ENCODE peak calls at places on chromosomes 11 and 22, in ten cellular contexts. One of them, this sample, is unnamed.
A peak's percentile ranks its signal among the peaks of the same experiment; 100 is the strongest.

GRCh38 chr22:44311855-44312170 is 938 bp downstream of the SHISAL1 start:
- DNase-seq in AG04450: no peak
- DNase-seq in D341Med: no peak
- DNase-seq in ELF-1: no peak
- DNase-seq in NCI-H1417: no peak
- DNase-seq in AG08396: peak; percentile 78
- DNase-seq in uterus: no peak
- DNase-seq in fibroblast of the conjunctiva: no peak
- DNase-seq in stimulated activated CD8-positive, alpha-beta memory T cell treated with anti-CD3 and anti-CD28 coated beads, Interleukin-15, amount 100 ng/mL, for 24 hours: no peak
- DNase-seq in naive thymus-derived CD8-positive, alpha-beta T cell: no peak
- DNase-seq in this sample: no peak

GRCh38 chr11:2788751-2789140 is 89.0 kb upstream of the KCNQ1OT1 start:
- DNase-seq in stimulated activated CD8-positive, alpha-beta memory T cell treated with anti-CD3 and anti-CD28 coated beads, Interleukin-15, amount 100 ng/mL, for 24 hours: no peak
- DNase-seq in uterus: no peak
- DNase-seq in ELF-1: no peak
- DNase-seq in NCI-H1417: no peak
- DNase-seq in AG04450: no peak
- DNase-seq in fibroblast of the conjunctiva: no peak
- DNase-seq in naive thymus-derived CD8-positive, alpha-beta T cell: peak; percentile 11
- DNase-seq in AG08396: no peak
- DNase-seq in D341Med: no peak
- DNase-seq in this sample: no peak

GRCh38 chr11:2426221-2426620 is 18.1 kb downstream of the TRPM5 start:
- DNase-seq in fibroblast of the conjunctiva: no peak
- DNase-seq in ELF-1: no peak
- DNase-seq in AG04450: no peak
- DNase-seq in stimulated activated CD8-positive, alpha-beta memory T cell treated with anti-CD3 and anti-CD28 coated beads, Interleukin-15, amount 100 ng/mL, for 24 hours: no peak
- DNase-seq in AG08396: no peak
- DNase-seq in D341Med: no peak
- DNase-seq in naive thymus-derived CD8-positive, alpha-beta T cell: no peak
- DNase-seq in NCI-H1417: no peak
- DNase-seq in uterus: no peak
- DNase-seq in this sample: no peak

GRCh38 chr11:76512851-76513653 is 68.2 kb downstream of the EMSY start:
- DNase-seq in naive thymus-derived CD8-positive, alpha-beta T cell: no peak
- DNase-seq in ELF-1: no peak
- DNase-seq in AG04450: peak; percentile 18
- DNase-seq in NCI-H1417: no peak
- DNase-seq in fibroblast of the conjunctiva: peak; percentile 40
- DNase-seq in stimulated activated CD8-positive, alpha-beta memory T cell treated with anti-CD3 and anti-CD28 coated beads, Interleukin-15, amount 100 ng/mL, for 24 hours: no peak
- DNase-seq in D341Med: no peak
- DNase-seq in uterus: no peak
- DNase-seq in AG08396: no peak
- DNase-seq in this sample: no peak

GRCh38 chr11:495537-495931 is 11.5 kb downstream of the RNH1 start:
- DNase-seq in stimulated activated CD8-positive, alpha-beta memory T cell treated with anti-CD3 and anti-CD28 coated beads, Interleukin-15, amount 100 ng/mL, for 24 hours: no peak
- DNase-seq in AG08396: no peak
- DNase-seq in AG04450: no peak
- DNase-seq in D341Med: no peak
- DNase-seq in uterus: no peak
- DNase-seq in ELF-1: no peak
- DNase-seq in naive thymus-derived CD8-positive, alpha-beta T cell: no peak
- DNase-seq in NCI-H1417: no peak
- DNase-seq in fibroblast of the conjunctiva: no peak
- DNase-seq in this sample: no peak

GRCh38 chr22:22684605-22685561 is 40.5 kb downstream of the GGTLC2 start:
- DNase-seq in uterus: no peak
- DNase-seq in fibroblast of the conjunctiva: peak; percentile 56
- DNase-seq in AG04450: peak; percentile 57
- DNase-seq in ELF-1: peak; percentile 60
- DNase-seq in naive thymus-derived CD8-positive, alpha-beta T cell: no peak
- DNase-seq in stimulated activated CD8-positive, alpha-beta memory T cell treated with anti-CD3 and anti-CD28 coated beads, Interleukin-15, amount 100 ng/mL, for 24 hours: no peak
- DNase-seq in AG08396: no peak
- DNase-seq in D341Med: no peak
- DNase-seq in NCI-H1417: no peak
- DNase-seq in this sample: no peak

GRCh38 chr22:36731916-36732315 is 28.4 kb upstream of the CACNG2 start:
- DNase-seq in AG04450: no peak
- DNase-seq in AG08396: no peak
- DNase-seq in naive thymus-derived CD8-positive, alpha-beta T cell: no peak
- DNase-seq in stimulated activated CD8-positive, alpha-beta memory T cell treated with anti-CD3 and anti-CD28 coated beads, Interleukin-15, amount 100 ng/mL, for 24 hours: no peak
- DNase-seq in fibroblast of the conjunctiva: no peak
- DNase-seq in ELF-1: no peak
- DNase-seq in uterus: no peak
- DNase-seq in NCI-H1417: no peak
- DNase-seq in D341Med: no peak
- DNase-seq in this sample: no peak

GRCh38 chr11:123439616-123440015 is 9.5 kb downstream of the GRAMD1B start:
- DNase-seq in fibroblast of the conjunctiva: no peak
- DNase-seq in ELF-1: no peak
- DNase-seq in naive thymus-derived CD8-positive, alpha-beta T cell: no peak
- DNase-seq in NCI-H1417: no peak
- DNase-seq in uterus: no peak
- DNase-seq in AG08396: no peak
- DNase-seq in D341Med: no peak
- DNase-seq in AG04450: no peak
- DNase-seq in stimulated activated CD8-positive, alpha-beta memory T cell treated with anti-CD3 and anti-CD28 coated beads, Interleukin-15, amount 100 ng/mL, for 24 hours: no peak
- DNase-seq in this sample: no peak

GRCh38 chr11:3052109-3052479 is 5.1 kb downstream of the CARS1 start:
- DNase-seq in fibroblast of the conjunctiva: no peak
- DNase-seq in NCI-H1417: peak; percentile 89
- DNase-seq in ELF-1: peak; percentile 28
- DNase-seq in naive thymus-derived CD8-positive, alpha-beta T cell: no peak
- DNase-seq in uterus: no peak
- DNase-seq in AG04450: no peak
- DNase-seq in D341Med: no peak
- DNase-seq in stimulated activated CD8-positive, alpha-beta memory T cell treated with anti-CD3 and anti-CD28 coated beads, Interleukin-15, amount 100 ng/mL, for 24 hours: no peak
- DNase-seq in AG08396: no peak
- DNase-seq in this sample: peak; percentile 26

GRCh38 chr11:13883589-13883988 is 78.9 kb upstream of the SPON1 start:
- DNase-seq in AG08396: no peak
- DNase-seq in AG04450: no peak
- DNase-seq in uterus: no peak
- DNase-seq in D341Med: no peak
- DNase-seq in stimulated activated CD8-positive, alpha-beta memory T cell treated with anti-CD3 and anti-CD28 coated beads, Interleukin-15, amount 100 ng/mL, for 24 hours: no peak
- DNase-seq in fibroblast of the conjunctiva: no peak
- DNase-seq in ELF-1: no peak
- DNase-seq in naive thymus-derived CD8-positive, alpha-beta T cell: no peak
- DNase-seq in NCI-H1417: no peak
- DNase-seq in this sample: no peak

GRCh38 chr11:104700609-104701008 is 197.7 kb downstream of the CASP12 start:
- DNase-seq in fibroblast of the conjunctiva: no peak
- DNase-seq in stimulated activated CD8-positive, alpha-beta memory T cell treated with anti-CD3 and anti-CD28 coated beads, Interleukin-15, amount 100 ng/mL, for 24 hours: no peak
- DNase-seq in naive thymus-derived CD8-positive, alpha-beta T cell: no peak
- DNase-seq in ELF-1: no peak
- DNase-seq in AG04450: peak; percentile 43
- DNase-seq in uterus: no peak
- DNase-seq in AG08396: peak; percentile 13
- DNase-seq in NCI-H1417: no peak
- DNase-seq in D341Med: no peak
- DNase-seq in this sample: no peak

GRCh38 chr11:26623076-26623666 is 51.1 kb upstream of the MUC15 start:
- DNase-seq in ELF-1: no peak
- DNase-seq in stimulated activated CD8-positive, alpha-beta memory T cell treated with anti-CD3 and anti-CD28 coated beads, Interleukin-15, amount 100 ng/mL, for 24 hours: no peak
- DNase-seq in uterus: no peak
- DNase-seq in D341Med: no peak
- DNase-seq in AG08396: peak; percentile 9
- DNase-seq in naive thymus-derived CD8-positive, alpha-beta T cell: no peak
- DNase-seq in NCI-H1417: no peak
- DNase-seq in AG04450: no peak
- DNase-seq in fibroblast of the conjunctiva: no peak
- DNase-seq in this sample: no peak

GRCh38 chr11:128695539-128696221 is 1.8 kb downstream of the FLI1 start:
- DNase-seq in fibroblast of the conjunctiva: no peak
- DNase-seq in ELF-1: no peak
- DNase-seq in naive thymus-derived CD8-positive, alpha-beta T cell: peak; percentile 38
- DNase-seq in AG04450: no peak
- DNase-seq in NCI-H1417: no peak
- DNase-seq in uterus: no peak
- DNase-seq in stimulated activated CD8-positive, alpha-beta memory T cell treated with anti-CD3 and anti-CD28 coated beads, Interleukin-15, amount 100 ng/mL, for 24 hours: no peak
- DNase-seq in D341Med: no peak
- DNase-seq in AG08396: no peak
- DNase-seq in this sample: no peak

GRCh38 chr11:45071232-45071631 is 75.2 kb upstream of the PRDM11 start:
- DNase-seq in D341Med: no peak
- DNase-seq in stimulated activated CD8-positive, alpha-beta memory T cell treated with anti-CD3 and anti-CD28 coated beads, Interleukin-15, amount 100 ng/mL, for 24 hours: no peak
- DNase-seq in ELF-1: no peak
- DNase-seq in fibroblast of the conjunctiva: no peak
- DNase-seq in uterus: no peak
- DNase-seq in naive thymus-derived CD8-positive, alpha-beta T cell: no peak
- DNase-seq in NCI-H1417: no peak
- DNase-seq in AG04450: no peak
- DNase-seq in AG08396: no peak
- DNase-seq in this sample: no peak

GRCh38 chr22:30325724-30326703 is 727 bp downstream of the TBC1D10A start:
- DNase-seq in NCI-H1417: peak; percentile 38
- DNase-seq in ELF-1: peak; percentile 5
- DNase-seq in AG04450: no peak
- DNase-seq in fibroblast of the conjunctiva: no peak
- DNase-seq in AG08396: peak; percentile 40
- DNase-seq in stimulated activated CD8-positive, alpha-beta memory T cell treated with anti-CD3 and anti-CD28 coated beads, Interleukin-15, amount 100 ng/mL, for 24 hours: no peak
- DNase-seq in uterus: no peak
- DNase-seq in D341Med: peak; percentile 64
- DNase-seq in naive thymus-derived CD8-positive, alpha-beta T cell: no peak
- DNase-seq in this sample: no peak

GRCh38 chr22:38906024-38906423 is 34.0 kb upstream of the CBX6 start:
- DNase-seq in fibroblast of the conjunctiva: no peak
- DNase-seq in stimulated activated CD8-positive, alpha-beta memory T cell treated with anti-CD3 and anti-CD28 coated beads, Interleukin-15, amount 100 ng/mL, for 24 hours: no peak
- DNase-seq in AG04450: no peak
- DNase-seq in D341Med: no peak
- DNase-seq in NCI-H1417: no peak
- DNase-seq in naive thymus-derived CD8-positive, alpha-beta T cell: no peak
- DNase-seq in ELF-1: no peak
- DNase-seq in uterus: no peak
- DNase-seq in AG08396: no peak
- DNase-seq in this sample: no peak

GRCh38 chr11:15688351-15688792 is 573.6 kb downstream of the INSC start:
- DNase-seq in naive thymus-derived CD8-positive, alpha-beta T cell: no peak
- DNase-seq in ELF-1: no peak
- DNase-seq in AG08396: peak; percentile 35
- DNase-seq in D341Med: no peak
- DNase-seq in stimulated activated CD8-positive, alpha-beta memory T cell treated with anti-CD3 and anti-CD28 coated beads, Interleukin-15, amount 100 ng/mL, for 24 hours: no peak
- DNase-seq in NCI-H1417: no peak
- DNase-seq in AG04450: no peak
- DNase-seq in uterus: no peak
- DNase-seq in fibroblast of the conjunctiva: no peak
- DNase-seq in this sample: no peak

GRCh38 chr22:39738746-39739145 is 154.8 kb downstream of the ENTHD1 start:
- DNase-seq in AG04450: peak; percentile 44
- DNase-seq in uterus: no peak
- DNase-seq in naive thymus-derived CD8-positive, alpha-beta T cell: no peak
- DNase-seq in D341Med: no peak
- DNase-seq in ELF-1: no peak
- DNase-seq in stimulated activated CD8-positive, alpha-beta memory T cell treated with anti-CD3 and anti-CD28 coated beads, Interleukin-15, amount 100 ng/mL, for 24 hours: no peak
- DNase-seq in AG08396: no peak
- DNase-seq in fibroblast of the conjunctiva: no peak
- DNase-seq in NCI-H1417: no peak
- DNase-seq in this sample: no peak

GRCh38 chr11:80182906-80183305 is 742.1 kb upstream of the TENM4 start:
- DNase-seq in AG08396: no peak
- DNase-seq in stimulated activated CD8-positive, alpha-beta memory T cell treated with anti-CD3 and anti-CD28 coated beads, Interleukin-15, amount 100 ng/mL, for 24 hours: no peak
- DNase-seq in D341Med: no peak
- DNase-seq in fibroblast of the conjunctiva: no peak
- DNase-seq in AG04450: no peak
- DNase-seq in uterus: no peak
- DNase-seq in naive thymus-derived CD8-positive, alpha-beta T cell: no peak
- DNase-seq in NCI-H1417: no peak
- DNase-seq in ELF-1: no peak
- DNase-seq in this sample: no peak

GRCh38 chr11:127640822-127641485 is 640.4 kb upstream of the KIRREL3 start:
- DNase-seq in stimulated activated CD8-positive, alpha-beta memory T cell treated with anti-CD3 and anti-CD28 coated beads, Interleukin-15, amount 100 ng/mL, for 24 hours: no peak
- DNase-seq in naive thymus-derived CD8-positive, alpha-beta T cell: no peak
- DNase-seq in NCI-H1417: peak; percentile 26
- DNase-seq in AG04450: no peak
- DNase-seq in AG08396: no peak
- DNase-seq in D341Med: no peak
- DNase-seq in ELF-1: no peak
- DNase-seq in fibroblast of the conjunctiva: no peak
- DNase-seq in uterus: no peak
- DNase-seq in this sample: no peak

GRCh38 chr11:117647872-117648271 is 149.1 kb downstream of the DSCAML1 start:
- DNase-seq in uterus: no peak
- DNase-seq in naive thymus-derived CD8-positive, alpha-beta T cell: no peak
- DNase-seq in stimulated activated CD8-positive, alpha-beta memory T cell treated with anti-CD3 and anti-CD28 coated beads, Interleukin-15, amount 100 ng/mL, for 24 hours: no peak
- DNase-seq in AG04450: no peak
- DNase-seq in NCI-H1417: no peak
- DNase-seq in D341Med: no peak
- DNase-seq in fibroblast of the conjunctiva: no peak
- DNase-seq in ELF-1: no peak
- DNase-seq in AG08396: no peak
- DNase-seq in this sample: no peak

GRCh38 chr11:115333106-115333505 is 171.1 kb downstream of the CADM1 start:
- DNase-seq in NCI-H1417: no peak
- DNase-seq in naive thymus-derived CD8-positive, alpha-beta T cell: no peak
- DNase-seq in ELF-1: no peak
- DNase-seq in D341Med: no peak
- DNase-seq in AG08396: peak; percentile 6
- DNase-seq in stimulated activated CD8-positive, alpha-beta memory T cell treated with anti-CD3 and anti-CD28 coated beads, Interleukin-15, amount 100 ng/mL, for 24 hours: no peak
- DNase-seq in uterus: no peak
- DNase-seq in fibroblast of the conjunctiva: no peak
- DNase-seq in AG04450: no peak
- DNase-seq in this sample: no peak

GRCh38 chr11:70523384-70524095 is 125.2 kb downstream of the CTTN start:
- DNase-seq in AG08396: no peak
- DNase-seq in AG04450: no peak
- DNase-seq in D341Med: no peak
- DNase-seq in NCI-H1417: no peak
- DNase-seq in fibroblast of the conjunctiva: no peak
- DNase-seq in ELF-1: no peak
- DNase-seq in naive thymus-derived CD8-positive, alpha-beta T cell: no peak
- DNase-seq in uterus: no peak
- DNase-seq in stimulated activated CD8-positive, alpha-beta memory T cell treated with anti-CD3 and anti-CD28 coated beads, Interleukin-15, amount 100 ng/mL, for 24 hours: no peak
- DNase-seq in this sample: no peak

GRCh38 chr11:91100432-91100831 is 877.6 kb upstream of the CHORDC1 start:
- DNase-seq in naive thymus-derived CD8-positive, alpha-beta T cell: no peak
- DNase-seq in NCI-H1417: no peak
- DNase-seq in AG08396: no peak
- DNase-seq in ELF-1: no peak
- DNase-seq in uterus: no peak
- DNase-seq in fibroblast of the conjunctiva: no peak
- DNase-seq in D341Med: no peak
- DNase-seq in stimulated activated CD8-positive, alpha-beta memory T cell treated with anti-CD3 and anti-CD28 coated beads, Interleukin-15, amount 100 ng/mL, for 24 hours: no peak
- DNase-seq in AG04450: no peak
- DNase-seq in this sample: no peak

GRCh38 chr22:46586531-46587011 is 33.6 kb upstream of the GRAMD4 start:
- DNase-seq in ELF-1: no peak
- DNase-seq in AG04450: no peak
- DNase-seq in fibroblast of the conjunctiva: no peak
- DNase-seq in uterus: no peak
- DNase-seq in D341Med: no peak
- DNase-seq in naive thymus-derived CD8-positive, alpha-beta T cell: no peak
- DNase-seq in AG08396: no peak
- DNase-seq in stimulated activated CD8-positive, alpha-beta memory T cell treated with anti-CD3 and anti-CD28 coated beads, Interleukin-15, amount 100 ng/mL, for 24 hours: no peak
- DNase-seq in NCI-H1417: no peak
- DNase-seq in this sample: no peak

GRCh38 chr11:33178443-33179154 is 17.3 kb upstream of the CSTF3 start:
- DNase-seq in NCI-H1417: no peak
- DNase-seq in AG04450: no peak
- DNase-seq in naive thymus-derived CD8-positive, alpha-beta T cell: no peak
- DNase-seq in uterus: no peak
- DNase-seq in AG08396: no peak
- DNase-seq in D341Med: no peak
- DNase-seq in fibroblast of the conjunctiva: no peak
- DNase-seq in stimulated activated CD8-positive, alpha-beta memory T cell treated with anti-CD3 and anti-CD28 coated beads, Interleukin-15, amount 100 ng/mL, for 24 hours: no peak
- DNase-seq in ELF-1: no peak
- DNase-seq in this sample: no peak

GRCh38 chr11:12683857-12684256 is 9.6 kb downstream of the TEAD1 start:
- DNase-seq in AG08396: no peak
- DNase-seq in AG04450: no peak
- DNase-seq in ELF-1: no peak
- DNase-seq in uterus: no peak
- DNase-seq in naive thymus-derived CD8-positive, alpha-beta T cell: no peak
- DNase-seq in stimulated activated CD8-positive, alpha-beta memory T cell treated with anti-CD3 and anti-CD28 coated beads, Interleukin-15, amount 100 ng/mL, for 24 hours: no peak
- DNase-seq in D341Med: no peak
- DNase-seq in NCI-H1417: no peak
- DNase-seq in fibroblast of the conjunctiva: no peak
- DNase-seq in this sample: no peak

GRCh38 chr11:765802-766091 is 11.5 kb downstream of the GATD1 start:
- DNase-seq in D341Med: no peak
- DNase-seq in fibroblast of the conjunctiva: no peak
- DNase-seq in ELF-1: no peak
- DNase-seq in naive thymus-derived CD8-positive, alpha-beta T cell: no peak
- DNase-seq in NCI-H1417: no peak
- DNase-seq in stimulated activated CD8-positive, alpha-beta memory T cell treated with anti-CD3 and anti-CD28 coated beads, Interleukin-15, amount 100 ng/mL, for 24 hours: no peak
- DNase-seq in uterus: no peak
- DNase-seq in AG04450: no peak
- DNase-seq in AG08396: no peak
- DNase-seq in this sample: no peak